ENCODE peak calls at places on chromosomes 4 and X, in eight cellular contexts. T is skeletal muscle cell; J is aorta; I is NCI-H2171; B is memory B cell; P is fibroblast of pulmonary artery; U is stimulated activated CD4-positive, alpha-beta T cell treated with anti-CD3 and anti-CD28 coated beads, TNF-alpha, amount 100 ng/mL, for 4 hours; S is activated gamma-delta T cell treated with Interleukin-2 at 50 U/mL for 16 hours. C is an unnamed sample.

GRCh38 chr4:120703908-120704307 is 218.6 kb downstream of the PRDM5 start:
- DNase-seq in T (peak; percentile 47), J (no peak), I (no peak), B (no peak), P (peak; percentile 90), U (no peak), S (no peak), C (no peak)

GRCh38 chr4:139617702-139618490 is 47.7 kb upstream of the MGST2 start:
- DNase-seq in T (no peak), J (no peak), I (no peak), B (no peak), P (peak; percentile 31), U (no peak), S (no peak), C (no peak)

GRCh38 chrX:153930011-153930910 is 4.2 kb upstream of the ARHGAP4 start:
- DNase-seq in T (no peak), J (no peak), I (no peak), B (no peak), P (no peak), U (no peak), S (no peak), C (no peak)

GRCh38 chr4:111064342-111064993 is 441.6 kb upstream of the PITX2 start:
- DNase-seq in T (peak; percentile 89), J (no peak), I (no peak), B (no peak), P (peak; percentile 14), U (no peak), S (no peak), C (no peak)

GRCh38 chrX:25277574-25277973 is 261.8 kb upstream of the ARX start:
- DNase-seq in T (no peak), J (no peak), I (no peak), B (no peak), P (no peak), U (no peak), S (no peak), C (no peak)

GRCh38 chrX:134693644-134694043 is 35.4 kb upstream of the PLAC1 start:
- DNase-seq in T (no peak), J (no peak), I (no peak), B (no peak), P (no peak), U (no peak), S (no peak), C (no peak)

GRCh38 chrX:150155396-150156048 is 207.6 kb upstream of the MAMLD1 start:
- DNase-seq in T (peak; percentile 31), J (peak; percentile 67), I (no peak), B (no peak), P (peak; percentile 63), U (no peak), S (no peak), C (no peak)

GRCh38 chrX:23784487-23785301 is 1.7 kb downstream of the SAT1 start:
- DNase-seq in T (peak; percentile 65), J (no peak), I (no peak), B (no peak), P (peak; percentile 81), U (no peak), S (no peak), C (no peak)

GRCh38 chr4:163164591-163164990 is 2.1 kb downstream of the NAF1 start:
- DNase-seq in T (no peak), J (no peak), I (no peak), B (no peak), P (no peak), U (no peak), S (no peak), C (no peak)

GRCh38 chr4:173374588-173374987 is 3.8 kb downstream of the SAP30 start:
- DNase-seq in T (no peak), J (no peak), I (no peak), B (no peak), P (no peak), U (no peak), S (no peak), C (no peak)

GRCh38 chr4:118765399-118765798 is 70.5 kb downstream of the SEC24D start:
- DNase-seq in T (peak; percentile 95), J (no peak), I (no peak), B (no peak), P (peak; percentile 97), U (no peak), S (no peak), C (no peak)

GRCh38 chrX:110684653-110685052 is 111.0 kb downstream of the CHRDL1 start:
- DNase-seq in T (no peak), J (no peak), I (no peak), B (no peak), P (no peak), U (no peak), S (no peak), C (no peak)

GRCh38 chr4:56149601-56150000 is 200.9 kb downstream of the CEP135 start:
- DNase-seq in T (peak; percentile 71), J (no peak), I (no peak), B (no peak), P (peak; percentile 71), U (no peak), S (no peak), C (no peak)

GRCh38 chrX:54043696-54044125 is 562 bp downstream of the PHF8 start:
- DNase-seq in T (no peak), J (peak; percentile 66), I (peak; percentile 6), B (no peak), P (peak; percentile 14), U (no peak), S (peak; percentile 19), C (no peak)

GRCh38 chr4:82362565-82362964 is 11.2 kb downstream of the HNRNPD start:
- DNase-seq in T (no peak), J (no peak), I (no peak), B (no peak), P (no peak), U (no peak), S (no peak), C (no peak)

GRCh38 chr4:139951051-139951450 is 202.9 kb downstream of the MAML3 start:
- DNase-seq in T (peak; percentile 41), J (peak; percentile 45), I (no peak), B (no peak), P (peak; percentile 11), U (no peak), S (no peak), C (no peak)